ENCODE peak calls at places on chromosomes 13 and 19, in four cellular contexts. U is A549, X is breast epithelium, T is body of pancreas. F is an unnamed sample.

GRCh38 chr19:35533822-35534521 is 716 bp downstream of the GAPDHS start:
- DNase-seq in T (no peak), X (no peak), U (no peak), F (no peak)

GRCh38 chr13:41554626-41555386 is 97.5 kb downstream of the RGCC start:
- DNase-seq in X (no peak), T (no peak), U (no peak), F (no peak)

GRCh38 chr13:20492641-20493040 is 33.0 kb downstream of the CRYL1 start:
- DNase-seq in X (no peak), T (no peak), U (peak; percentile 22), F (peak; percentile 27)

GRCh38 chr19:16051254-16052025 is 24.9 kb upstream of the TPM4 start:
- DNase-seq in T (no peak), U (no peak), X (no peak), F (peak; percentile 51)

GRCh38 chr19:10155834-10156233 is 36.1 kb upstream of the EIF3G start:
- DNase-seq in U (no peak), T (no peak), X (no peak), F (no peak)

GRCh38 chr13:99351772-99352171 is 44.6 kb upstream of the GPR183 start:
- DNase-seq in T (no peak), U (no peak), X (no peak), F (no peak)

GRCh38 chr13:114177245-114178010 is 1.6 kb upstream of the CFAP97D2 start:
- DNase-seq in X (no peak), T (no peak), U (no peak), F (no peak)

GRCh38 chr19:33376931-33377557 is 3.5 kb downstream of the CEBPG start:
- DNase-seq in X (no peak), T (no peak), U (no peak), F (no peak)

GRCh38 chr13:36526897-36527296 is 94.6 kb downstream of the CCNA1 start:
- DNase-seq in U (no peak), T (no peak), X (no peak), F (no peak)

GRCh38 chr13:80082396-80083096 is 258.4 kb downstream of the SPRY2 start:
- DNase-seq in U (no peak), X (no peak), T (no peak), F (no peak)

GRCh38 chr13:48210178-48210577 is 22.8 kb upstream of the ITM2B start:
- DNase-seq in X (no peak), U (peak; percentile 8), T (no peak), F (no peak)

GRCh38 chr13:98143601-98144500 is 957 bp downstream of the FARP1 start:
- DNase-seq in U (peak; percentile 9), T (peak; percentile 23), X (no peak), F (no peak)

GRCh38 chr19:29248332-29248844 is 35.4 kb upstream of the UQCRFS1 start:
- DNase-seq in U (no peak), X (no peak), T (no peak), F (no peak)

GRCh38 chr19:6393074-6393981 is at the start of gene GTF2F1:
- DNase-seq in U (peak; percentile 93), T (peak; percentile 86), X (peak; percentile 87), F (peak; percentile 90)
- TF ChIP-seq POLR2A in U (peak; percentile 29), T (peak; percentile 50), X (peak; percentile 21), F (peak; percentile 60)

DNA sequence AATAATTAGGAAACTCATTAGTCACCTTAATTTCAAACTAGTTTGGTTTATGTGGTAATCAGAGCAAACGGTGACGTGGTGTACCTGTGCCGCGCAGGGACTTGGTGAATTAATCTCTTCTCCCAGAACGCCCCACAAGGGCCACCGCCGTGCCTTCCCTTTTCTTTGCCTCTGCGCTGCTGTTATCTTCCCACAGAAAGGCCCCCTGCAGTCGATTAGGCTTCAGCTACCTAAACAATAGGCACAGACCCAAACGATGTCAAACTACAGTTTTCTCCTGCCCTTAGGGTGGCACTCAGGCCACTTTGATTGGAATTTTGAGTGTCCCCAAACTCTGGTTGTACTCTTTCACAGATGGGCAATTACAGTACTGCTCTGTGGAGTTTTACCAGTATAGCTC is 115.5 kb downstream of the GGACT start:
- DNase-seq in U (no peak), T (no peak), X (no peak), F (no peak)
- TF ChIP-seq POLR2A in U (no peak), T (no peak), X (no peak), F (no peak)

DNA sequence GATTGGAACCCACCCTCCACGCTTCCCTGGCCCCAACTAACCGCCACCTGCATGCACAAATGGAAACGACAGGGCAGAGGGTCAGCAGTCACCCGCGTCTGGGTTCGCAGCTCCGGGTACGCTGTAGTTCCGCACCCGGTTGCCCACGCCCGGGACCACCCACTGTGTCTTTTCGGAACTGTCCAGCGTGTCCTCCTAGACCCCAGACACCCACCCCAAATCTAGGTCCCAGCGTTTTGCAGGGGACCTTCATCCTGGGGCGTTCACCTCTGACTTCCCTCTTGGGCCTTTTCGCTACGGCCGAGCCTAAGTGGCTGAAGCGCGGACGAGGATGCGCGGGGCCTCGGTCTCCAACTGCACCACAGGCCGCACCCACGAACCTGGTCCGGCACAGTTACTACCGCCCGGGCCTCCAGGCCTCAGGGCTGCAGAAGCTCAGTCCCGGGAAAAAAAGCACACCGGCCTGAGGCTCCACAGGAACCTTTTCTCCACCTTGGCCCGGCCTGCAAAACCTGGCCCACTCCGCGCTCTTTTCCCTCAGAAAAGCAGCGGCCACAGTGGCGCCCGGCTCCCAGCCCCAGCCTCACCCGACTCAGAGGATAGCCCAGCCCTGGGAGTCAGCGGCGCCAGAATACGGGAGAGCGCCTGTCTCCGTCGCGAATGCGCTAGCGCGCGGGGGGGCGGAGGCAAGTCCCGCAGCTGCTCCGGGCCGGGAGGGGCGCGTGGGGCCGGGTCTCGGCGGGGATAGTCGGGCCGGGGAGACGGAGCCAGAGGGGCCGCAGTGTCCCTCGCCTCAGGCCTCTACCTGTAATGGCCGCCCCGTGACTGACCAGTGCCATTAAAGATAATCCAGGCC is at the start of gene ZFP30:
- DNase-seq in T (peak; percentile 84), X (peak; percentile 86), U (peak; percentile 88), F (peak; percentile 32)
- TF ChIP-seq POLR2A in T (peak; percentile 72), X (peak; percentile 38), U (peak; percentile 55), F (no peak)

GRCh38 chr19:55463583-55464031 is 944 bp downstream of the C19orf85 start:
- DNase-seq in U (no peak), T (no peak), X (no peak), F (no peak)

GRCh38 chr19:55461259-55461973 is at the start of gene ISOC2:
- DNase-seq in T (peak; percentile 100), X (peak; percentile 100), U (peak; percentile 100), F (peak; percentile 99)

GRCh38 chr19:55460670-55461258 is 678 bp downstream of the ISOC2 start:
- DNase-seq in T (peak; percentile 78), U (peak; percentile 64), X (peak; percentile 82), F (no peak)

GRCh38 chr19:55462722-55463121 is 1.3 kb upstream of the ISOC2 start:
- DNase-seq in U (no peak), X (no peak), T (no peak), F (no peak)

DNA sequence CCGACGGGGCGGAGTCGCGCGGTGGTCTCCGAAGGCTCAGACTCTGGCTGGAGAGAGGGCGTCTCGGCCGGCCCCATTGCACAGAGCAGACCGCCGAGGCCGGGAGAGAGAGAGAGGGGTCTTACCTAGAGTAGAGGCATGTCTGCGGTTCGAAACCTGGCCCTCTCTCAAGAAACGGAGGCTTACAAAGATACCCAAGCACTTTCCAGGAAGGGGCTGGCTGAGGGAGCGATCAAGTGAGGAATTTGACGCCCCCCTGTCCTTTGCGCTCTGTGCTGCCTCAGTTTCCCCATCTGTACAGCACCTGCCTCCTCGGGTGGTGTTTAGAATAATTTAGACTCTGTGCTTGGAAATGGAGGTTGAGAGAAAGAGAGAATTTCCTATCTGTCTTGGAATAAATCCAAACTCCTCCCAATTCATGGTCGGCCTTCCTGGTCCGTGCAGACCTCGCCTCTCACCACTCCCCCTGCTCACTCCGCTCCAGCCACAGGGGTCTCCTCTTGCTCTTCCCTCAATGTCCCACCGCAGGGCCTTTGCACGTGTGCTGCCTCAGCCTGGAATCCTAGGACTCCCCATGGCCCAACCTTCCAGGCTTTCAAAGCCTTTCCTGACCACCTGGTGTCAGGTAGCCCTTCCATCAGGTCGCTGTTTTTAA is 659 bp upstream of the ISOC2 start:
- DNase-seq in X (no peak), U (no peak), T (peak; percentile 39), F (no peak)
- TF ChIP-seq POLR2A in X (peak; percentile 51), U (peak; percentile 90), T (peak; percentile 56), F (no peak)

DNA sequence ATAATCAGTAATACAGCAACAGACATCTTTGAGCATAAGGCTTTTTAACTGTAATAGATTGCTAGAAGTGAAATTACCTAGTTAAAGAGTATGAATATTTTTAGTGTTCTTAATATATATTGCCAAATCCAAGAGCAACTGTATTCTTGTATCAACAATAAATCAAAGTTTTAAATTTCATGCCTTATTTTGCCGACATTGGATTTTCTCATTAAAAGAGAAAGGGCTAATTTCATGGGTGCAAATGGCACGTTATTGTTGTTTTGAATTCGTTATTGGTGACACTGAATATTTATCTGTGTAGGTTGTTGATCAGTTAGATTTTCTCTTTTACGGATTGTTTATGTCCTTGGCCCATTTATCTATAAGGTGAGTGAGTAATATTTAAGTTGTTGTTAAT is 97.1 kb downstream of the C1QTNF9 start:
- DNase-seq in U (no peak), X (no peak), T (no peak), F (no peak)
- TF ChIP-seq POLR2A in U (no peak), X (no peak), T (no peak), F (no peak)

DNA sequence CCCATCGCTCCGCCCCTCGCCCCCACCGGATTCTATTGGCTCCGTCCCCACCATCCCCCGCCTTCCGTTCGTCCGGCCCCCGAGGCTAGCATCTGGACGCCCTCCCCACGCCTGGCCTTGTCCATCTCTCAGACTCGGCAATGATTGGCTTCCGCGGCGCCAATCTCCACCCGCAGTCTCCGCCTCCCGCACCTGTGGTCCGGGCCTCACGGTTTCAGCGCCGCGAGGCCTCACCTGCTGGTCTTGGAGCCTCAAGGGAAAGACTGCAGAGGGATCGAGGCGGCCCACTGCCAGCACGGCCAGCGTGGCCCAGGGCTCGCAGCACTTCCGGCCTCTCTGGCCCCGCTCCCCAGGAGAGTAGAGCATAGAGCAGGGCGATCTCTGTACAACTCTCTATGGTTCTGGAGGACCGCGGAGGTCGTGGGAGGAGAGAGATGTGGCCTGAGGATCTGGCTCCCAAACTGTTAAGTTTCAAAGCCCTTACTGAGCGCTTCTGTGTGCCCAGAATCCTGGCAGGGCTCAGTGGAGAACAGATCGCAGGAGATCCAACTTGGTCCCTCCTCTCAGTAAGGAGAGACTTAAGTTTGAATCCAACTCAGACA is at the start of gene ERCC1:
- DNase-seq in T (peak; percentile 99), U (peak; percentile 98), X (peak; percentile 95), F (peak; percentile 96)
- TF ChIP-seq POLR2A in T (peak; percentile 94), U (peak; percentile 84), X (peak; percentile 56), F (peak; percentile 84)